ENCODE peak calls at places on chromosome 12, in four cellular contexts. U is HCT116; I is B cell; Q is CD8-positive, alpha-beta T cell. W is an unnamed sample.

GRCh38 chr12:43760396-43760795 is 1.6 kb downstream of the IRAK4 start:
- DNase-seq in U (no peak), I (no peak), Q (no peak), W (no peak)

GRCh38 chr12:64706831-64707230 is 52.4 kb downstream of the GNS start:
- DNase-seq in U (no peak), I (no peak), Q (no peak), W (no peak)

GRCh38 chr12:132593521-132593920 is 16.9 kb downstream of the LRCOL1 start:
- DNase-seq in U (no peak), I (no peak), Q (no peak), W (no peak)

GRCh38 chr12:40996091-40996490 is 192.0 kb upstream of the PDZRN4 start:
- DNase-seq in U (no peak), I (no peak), Q (no peak), W (no peak)

GRCh38 chr12:71772728-71773127 is 18.1 kb downstream of the RAB21 start:
- DNase-seq in U (no peak), I (no peak), Q (no peak), W (no peak)

GRCh38 chr12:122984612-122985358 is 4.3 kb downstream of the ARL6IP4 start:
- DNase-seq in U (no peak), I (no peak), Q (no peak), W (no peak)

GRCh38 chr12:63994704-63995103 is 150.2 kb downstream of the SRGAP1 start:
- DNase-seq in U (no peak), I (no peak), Q (no peak), W (no peak)

GRCh38 chr12:84793558-84794367 is 118.8 kb downstream of the SLC6A15 start:
- DNase-seq in U (no peak), I (no peak), Q (no peak), W (no peak)

GRCh38 chr12:19959353-19959752 is 409.0 kb upstream of the PDE3A start:
- DNase-seq in U (no peak), I (no peak), Q (no peak), W (no peak)

GRCh38 chr12:5258498-5258897 is 173.4 kb upstream of the NTF3 start:
- DNase-seq in U (no peak), I (no peak), Q (no peak), W (no peak)

GRCh38 chr12:116164976-116165425 is 112.5 kb downstream of the MED13L start:
- DNase-seq in U (peak), I (no peak), Q (no peak), W (no peak)

GRCh38 chr12:49658276-49658675 is 34.9 kb downstream of the PRPF40B start:
- DNase-seq in U (no peak), I (no peak), Q (no peak), W (no peak)

GRCh38 chr12:57738661-57739237 is at the start of gene AGAP2:
- DNase-seq in U (no peak), I (no peak), Q (no peak), W (no peak)

GRCh38 chr12:3553221-3553620 is 62.2 kb downstream of the PRMT8 start:
- DNase-seq in U (no peak), I (no peak), Q (no peak), W (no peak)

GRCh38 chr12:15627995-15628945 is 160.9 kb downstream of the EPS8 start:
- DNase-seq in U (no peak), I (no peak), Q (no peak), W (no peak)

GRCh38 chr12:11553871-11554533 is 95.5 kb upstream of the ETV6 start:
- DNase-seq in U (peak), I (peak), Q (peak), W (peak)

DNA sequence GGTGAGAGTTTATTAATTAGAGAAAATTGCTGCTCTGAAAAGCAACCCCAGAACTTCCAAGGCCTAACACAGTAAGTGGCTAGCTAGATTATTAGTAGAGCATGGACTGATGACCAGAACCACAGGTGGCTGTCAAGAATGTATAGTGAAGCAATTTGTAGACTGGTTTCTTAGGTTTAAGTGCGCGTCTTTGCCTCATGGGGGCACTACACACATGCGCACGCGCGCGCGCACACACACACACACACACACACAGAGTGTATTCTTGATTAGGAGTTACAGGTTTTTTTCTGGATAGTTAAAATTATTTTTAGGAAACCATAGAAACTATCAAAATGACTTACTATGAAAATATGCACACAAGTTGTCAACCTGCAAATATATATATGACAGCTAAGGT is 66.5 kb downstream of the BHLHE41 start:
- DNase-seq in U (peak), I (peak), Q (no peak), W (no peak)
- TF ChIP-seq CTCF in U (peak), I (no peak), Q (no peak), W (no peak)

GRCh38 chr12:46292754-46293402 is 24.0 kb upstream of the SLC38A1 start:
- DNase-seq in U (no peak), I (no peak), Q (no peak), W (no peak)
- TF ChIP-seq CTCF in U (no peak), I (no peak), Q (no peak), W (no peak)

DNA sequence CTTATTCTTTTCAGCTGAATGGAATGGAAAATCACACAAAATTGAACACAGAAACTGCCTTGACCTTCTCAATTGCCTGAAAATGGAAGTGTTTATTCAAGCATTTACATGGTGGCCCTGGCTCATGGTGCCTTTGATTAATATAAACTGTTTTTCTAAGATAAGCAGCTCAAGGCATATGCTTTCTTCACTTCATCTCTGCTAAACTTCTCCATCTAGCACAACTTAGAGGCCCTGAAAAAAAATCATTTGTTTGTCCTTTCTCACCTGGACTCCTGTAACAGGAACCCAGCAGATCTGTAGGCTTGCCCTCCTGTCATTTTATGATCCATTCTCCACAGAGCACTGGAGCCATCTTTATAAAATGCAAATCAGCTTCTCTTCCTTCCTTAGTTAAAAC is 117.5 kb upstream of the KRR1 start:
- DNase-seq in U (no peak), I (no peak), Q (no peak), W (no peak)
- TF ChIP-seq CTCF in U (no peak), I (no peak), Q (no peak), W (no peak)

GRCh38 chr12:107912421-107913004 is 138.0 kb downstream of the ASCL4 start:
- DNase-seq in U (peak), I (peak), Q (peak), W (peak)
- TF ChIP-seq CTCF in U (peak), I (peak), Q (peak), W (peak)

GRCh38 chr12:50707396-50707795 is 56.5 kb upstream of the ATF1 start:
- DNase-seq in U (no peak), I (no peak), Q (no peak), W (no peak)
- TF ChIP-seq CTCF in U (no peak), I (no peak), Q (no peak), W (no peak)

DNA sequence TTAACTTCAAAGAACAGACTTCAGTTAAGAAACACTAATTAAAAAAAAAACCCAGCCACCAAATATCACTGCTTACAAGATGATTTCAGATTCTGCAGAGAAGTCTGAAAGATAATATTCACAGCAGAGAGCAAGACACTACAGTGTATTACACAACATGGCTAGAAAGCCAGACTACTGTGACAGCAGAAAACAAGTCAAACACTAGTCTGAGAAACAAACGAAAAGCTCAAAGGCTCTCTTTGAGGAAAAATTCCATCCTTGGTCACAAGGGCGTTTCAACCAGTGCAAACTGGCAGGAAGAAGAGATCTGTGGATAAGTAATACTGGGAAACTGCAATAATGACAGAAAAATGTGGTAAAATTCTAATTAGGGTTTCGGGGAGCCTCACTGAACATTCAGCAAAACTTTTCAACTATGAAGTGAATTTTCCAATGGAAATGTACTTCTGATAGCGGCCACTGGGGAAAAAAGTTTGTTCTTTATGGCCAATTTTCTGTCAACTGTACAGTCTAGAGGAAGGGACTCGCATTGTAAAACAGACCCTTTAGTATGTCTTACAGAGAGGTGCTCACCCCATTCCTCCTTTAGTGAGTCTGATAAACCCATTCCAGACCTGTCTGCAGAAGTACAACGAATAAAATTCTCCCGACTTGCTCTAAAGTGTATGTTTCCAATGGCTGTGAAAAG is 50.4 kb downstream of the ACADS start:
- DNase-seq in U (no peak), I (no peak), Q (no peak), W (no peak)
- TF ChIP-seq CTCF in U (peak), I (no peak), Q (no peak), W (no peak)